ENCODE peak calls at places on chromosomes 6 and 20, in eight cellular contexts. H is tibial artery, Y is GM10248, W is H9, K is neural crest cell, N is tibial nerve, S is A549, X is AG04450. U is an unnamed sample.
A peak's percentile ranks its signal among the peaks of the same experiment; 100 is the strongest.

GRCh38 chr20:6887966-6888365 is 120.5 kb downstream of the BMP2 start:
- DNase-seq in X (no peak), H (no peak), K (no peak), W (no peak), S (no peak), Y (no peak), N (no peak), U (no peak)

GRCh38 chr20:63885264-63886053 is 9.5 kb upstream of the DNAJC5 start:
- DNase-seq in N (no peak), W (no peak), S (no peak), K (no peak), H (no peak), Y (peak; percentile 66), X (no peak), U (no peak)

GRCh38 chr6:88301888-88302768 is 136.0 kb upstream of the CNR1 start:
- DNase-seq in S (no peak), Y (no peak), X (no peak), K (no peak), W (no peak), H (no peak), N (no peak), U (no peak)

GRCh38 chr6:17393335-17394191 is at the start of gene CAP2:
- DNase-seq in K (peak; percentile 69), S (peak; percentile 58), H (peak; percentile 51), N (no peak), Y (no peak), X (no peak), W (peak; percentile 86), U (peak; percentile 25)

GRCh38 chr20:61837200-61837599 is 228.5 kb downstream of the TAF4 start:
- DNase-seq in K (no peak), W (no peak), S (no peak), Y (no peak), X (no peak), N (no peak), H (no peak), U (no peak)

GRCh38 chr20:46959081-46959692 is 64.5 kb downstream of the EYA2 start:
- DNase-seq in W (no peak), Y (no peak), S (peak; percentile 80), K (no peak), H (no peak), N (no peak), X (peak; percentile 86), U (no peak)

GRCh38 chr6:165599121-165599520 is 63.9 kb downstream of the PDE10A start:
- DNase-seq in N (no peak), H (no peak), W (no peak), X (no peak), S (no peak), K (no peak), Y (no peak), U (no peak)

GRCh38 chr6:18148304-18149025 is 6.4 kb downstream of the TPMT start:
- DNase-seq in H (no peak), W (no peak), Y (no peak), S (no peak), K (no peak), X (peak; percentile 46), N (no peak), U (no peak)

GRCh38 chr6:8506123-8506522 is 70.8 kb upstream of the SLC35B3 start:
- DNase-seq in W (no peak), N (no peak), X (no peak), Y (no peak), K (no peak), S (no peak), H (no peak), U (no peak)

GRCh38 chr6:31471711-31472110 is 26.2 kb upstream of the MICB start:
- DNase-seq in N (no peak), H (no peak), K (no peak), S (no peak), W (no peak), Y (no peak), X (no peak), U (no peak)

GRCh38 chr20:41145821-41146620 is 8.7 kb downstream of the PLCG1 start:
- DNase-seq in S (no peak), K (no peak), W (no peak), N (no peak), H (no peak), Y (no peak), X (no peak), U (no peak)

GRCh38 chr6:63476302-63476701 is 96.0 kb upstream of the LOC128125822 start:
- DNase-seq in X (no peak), Y (no peak), S (no peak), N (no peak), W (peak; percentile 28), K (no peak), H (no peak), U (no peak)

GRCh38 chr20:24745206-24745605 is 203.9 kb upstream of the CST7 start:
- DNase-seq in X (no peak), W (peak; percentile 8), S (no peak), K (no peak), Y (no peak), H (no peak), N (no peak), U (no peak)

GRCh38 chr20:62349537-62350097 is 17.5 kb downstream of the LAMA5 start:
- DNase-seq in N (no peak), W (no peak), K (no peak), Y (no peak), S (no peak), X (no peak), H (no peak), U (no peak)

GRCh38 chr20:431012-431904 is 23.2 kb downstream of the RBCK1 start:
- DNase-seq in X (peak; percentile 23), K (peak; percentile 51), W (peak; percentile 81), N (no peak), H (peak; percentile 40), S (peak; percentile 94), Y (peak; percentile 27), U (no peak)

DNA sequence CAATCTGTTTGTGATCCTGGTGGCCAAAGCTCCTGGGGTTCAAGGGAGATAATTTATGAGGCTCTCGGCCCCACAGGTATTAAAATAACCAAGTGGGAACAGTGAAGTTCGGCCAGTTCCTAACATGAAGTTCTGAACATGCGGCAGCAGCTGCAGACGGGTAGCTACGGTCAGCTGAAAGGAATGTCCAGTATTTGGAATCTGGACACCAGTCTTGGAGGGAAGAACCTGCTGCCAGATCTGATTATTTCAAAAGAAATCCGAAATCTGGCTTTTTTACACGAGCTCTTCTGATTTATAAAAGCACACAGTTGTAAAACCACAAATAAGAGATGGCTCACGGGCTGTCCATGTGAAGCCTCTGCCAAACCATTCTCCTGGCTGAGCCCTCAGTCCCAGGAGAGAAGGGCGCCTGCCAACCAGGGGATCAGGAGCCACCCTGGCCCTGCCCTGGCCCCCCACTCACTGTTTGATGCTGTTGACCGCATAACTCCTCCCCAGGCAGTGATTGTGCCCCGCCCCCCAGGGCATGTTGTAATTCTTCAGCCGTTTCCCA is 28.2 kb upstream of the KCNB1 start:
- DNase-seq in X (peak; percentile 80), Y (no peak), K (no peak), S (no peak), N (peak; percentile 67), H (peak; percentile 90), W (no peak), U (peak; percentile 36)
- TF ChIP-seq CTCF in X (no peak), Y (no peak), K (no peak), S (no peak), N (no peak), H (no peak), W (no peak), U (no peak)

GRCh38 chr6:43952746-43953145 is 174.5 kb downstream of the MRPL14 start:
- DNase-seq in X (no peak), K (no peak), N (no peak), Y (no peak), H (no peak), W (peak; percentile 24), S (no peak), U (no peak)
- TF ChIP-seq CTCF in X (no peak), K (peak; percentile 24), N (no peak), Y (no peak), H (no peak), W (peak; percentile 39), S (no peak), U (no peak)

GRCh38 chr6:34068462-34069044 is 77.3 kb downstream of the GRM4 start:
- DNase-seq in H (no peak), S (no peak), X (no peak), N (no peak), W (no peak), Y (no peak), K (no peak), U (no peak)

GRCh38 chr6:34065470-34066283 is 80.2 kb downstream of the GRM4 start:
- DNase-seq in W (no peak), Y (no peak), N (no peak), S (no peak), H (no peak), K (no peak), X (no peak), U (no peak)

GRCh38 chr6:34066772-34067770 is 78.8 kb downstream of the GRM4 start:
- DNase-seq in Y (no peak), H (no peak), N (no peak), X (no peak), W (no peak), K (no peak), S (no peak), U (no peak)

GRCh38 chr6:34066284-34066571 is 79.7 kb downstream of the GRM4 start:
- DNase-seq in K (no peak), N (no peak), X (no peak), S (no peak), Y (no peak), H (no peak), W (no peak), U (no peak)

DNA sequence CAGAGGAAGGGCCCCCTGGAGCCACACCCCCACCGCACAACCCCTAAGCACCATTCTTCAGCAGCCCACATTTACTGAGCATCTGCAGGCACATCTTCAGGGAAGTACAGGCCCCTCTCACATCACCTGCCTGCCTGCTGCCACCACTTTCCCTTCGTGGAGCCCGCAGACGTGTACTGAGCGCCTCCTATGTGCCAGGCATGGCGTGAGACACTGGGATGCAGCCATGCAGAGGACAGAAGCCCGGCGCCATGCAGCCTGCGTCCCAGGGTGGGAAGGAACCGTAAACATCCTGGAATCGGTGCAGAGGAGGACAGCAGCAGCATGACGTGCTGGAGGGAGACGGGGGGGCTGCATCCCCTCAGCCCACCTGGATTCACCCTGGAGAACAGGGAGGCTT is 78.1 kb downstream of the GRM4 start:
- DNase-seq in Y (no peak), N (no peak), W (peak; percentile 50), K (no peak), H (no peak), X (no peak), S (peak; percentile 13), U (no peak)
- TF ChIP-seq CTCF in Y (peak; percentile 24), N (no peak), W (peak; percentile 47), K (no peak), H (no peak), X (peak; percentile 9), S (peak; percentile 11), U (no peak)

GRCh38 chr6:25175656-25176055 is 103.5 kb upstream of the CARMIL1 start:
- DNase-seq in S (no peak), N (no peak), W (no peak), X (no peak), K (no peak), H (no peak), Y (no peak), U (no peak)
- TF ChIP-seq CTCF in S (no peak), N (no peak), W (no peak), X (no peak), K (no peak), H (no peak), Y (no peak), U (no peak)

DNA sequence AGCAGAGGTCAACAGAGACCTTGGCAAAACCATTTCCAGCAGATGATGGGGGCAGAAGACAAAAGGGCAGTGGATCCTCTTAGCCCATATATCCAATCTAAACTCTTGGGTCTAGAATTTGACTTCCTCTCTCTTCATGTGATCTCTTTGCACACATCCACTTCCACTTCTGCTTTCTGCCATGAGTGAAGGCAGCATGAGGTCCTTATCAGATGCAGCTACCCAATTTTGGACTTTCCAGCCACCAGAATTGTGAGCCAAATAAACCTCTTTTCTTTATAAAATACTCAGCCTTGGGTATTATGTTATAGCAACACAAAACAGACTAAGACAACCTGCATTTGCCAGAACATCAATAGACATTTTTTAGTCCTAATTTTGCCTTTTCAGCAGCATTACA is 191.6 kb downstream of the ADAT2 start:
- DNase-seq in W (no peak), K (no peak), X (no peak), H (no peak), N (no peak), S (no peak), Y (no peak), U (no peak)
- TF ChIP-seq CTCF in W (no peak), K (no peak), X (no peak), H (no peak), N (no peak), S (no peak), Y (no peak), U (no peak)